ENCODE peak calls at places on chromosomes 5 and 9, in ten cellular contexts. J is stimulated activated CD8-positive, alpha-beta memory T cell treated with anti-CD3 and anti-CD28 coated beads, Interleukin-7, amount 100 ng/mL, for 4 hours; R is mesothelial cell of epicardium; H is GM23338; F is spleen; W is fibroblast of mammary gland; D is endothelial cell; O is NCI-H1105 treated with DMSO at 0.1 percent for 48 hours; C is AG20443; X is upper lobe of right lung. I is an unnamed sample.
A peak's percentile ranks its signal among the peaks of the same experiment; 100 is the strongest.

GRCh38 chr5:12330993-12331588 is 426.8 kb upstream of the CTNND2 start:
- DNase-seq in J (no peak), R (no peak), H (peak; percentile 94), F (no peak), W (no peak), D (no peak), O (no peak), C (no peak), X (no peak), I (no peak)

GRCh38 chr9:16705121-16705604 is 165.3 kb downstream of the BNC2 start:
- DNase-seq in J (no peak), R (peak; percentile 70), H (peak; percentile 88), F (no peak), W (peak; percentile 100), D (peak; percentile 45), O (peak; percentile 18), C (peak; percentile 91), X (peak; percentile 76), I (peak; percentile 89)

GRCh38 chr5:172820046-172820767 is 13.8 kb upstream of the ERGIC1 start:
- DNase-seq in J (no peak), R (no peak), H (no peak), F (no peak), W (peak; percentile 91), D (no peak), O (no peak), C (peak; percentile 46), X (no peak), I (no peak)

GRCh38 chr5:115309751-115310370 is 13.4 kb upstream of the CCDC112 start:
- DNase-seq in J (no peak), R (no peak), H (peak; percentile 66), F (no peak), W (peak; percentile 62), D (no peak), O (peak; percentile 22), C (no peak), X (no peak), I (peak; percentile 53)

GRCh38 chr9:98251554-98251953 is 3.9 kb downstream of the TBC1D2 start:
- DNase-seq in J (no peak), R (no peak), H (no peak), F (no peak), W (peak; percentile 87), D (no peak), O (no peak), C (peak; percentile 74), X (no peak), I (peak; percentile 71)

GRCh38 chr5:150402226-150402773 is 10.4 kb downstream of the CD74 start:
- DNase-seq in J (no peak), R (no peak), H (no peak), F (no peak), W (no peak), D (no peak), O (no peak), C (no peak), X (no peak), I (no peak)

GRCh38 chr5:55994502-55994997 is at the start of gene IL6ST:
- DNase-seq in J (peak; percentile 31), R (no peak), H (peak; percentile 89), F (no peak), W (peak; percentile 63), D (no peak), O (peak; percentile 43), C (peak; percentile 75), X (no peak), I (peak; percentile 83)

GRCh38 chr9:33125871-33126822 is 41.0 kb downstream of the B4GALT1 start:
- DNase-seq in J (no peak), R (no peak), H (no peak), F (peak; percentile 86), W (peak; percentile 73), D (no peak), O (no peak), C (no peak), X (no peak), I (peak; percentile 65)

GRCh38 chr5:112276996-112277395 is 142.1 kb downstream of the EPB41L4A start:
- DNase-seq in J (no peak), R (no peak), H (peak; percentile 28), F (no peak), W (no peak), D (no peak), O (no peak), C (no peak), X (no peak), I (no peak)

GRCh38 chr9:84667571-84668203 is 1.8 kb upstream of the NTRK2 start:
- DNase-seq in J (no peak), R (peak; percentile 45), H (peak; percentile 56), F (no peak), W (peak; percentile 19), D (peak; percentile 29), O (no peak), C (peak; percentile 28), X (no peak), I (peak; percentile 45)

GRCh38 chr5:16773990-16774389 is 157.2 kb upstream of the RETREG1 start:
- DNase-seq in J (no peak), R (no peak), H (no peak), F (no peak), W (peak; percentile 51), D (no peak), O (no peak), C (peak; percentile 74), X (no peak), I (peak; percentile 54)

GRCh38 chr5:156359452-156359851 is 32.5 kb downstream of the SGCD start:
- DNase-seq in J (no peak), R (no peak), H (no peak), F (no peak), W (peak; percentile 93), D (no peak), O (no peak), C (peak; percentile 81), X (no peak), I (peak; percentile 19)

GRCh38 chr5:82620957-82621600 is 342.9 kb upstream of the RPS23 start:
- DNase-seq in J (no peak), R (no peak), H (no peak), F (no peak), W (no peak), D (no peak), O (no peak), C (no peak), X (no peak), I (peak; percentile 23)

GRCh38 chr5:72392326-72392733 is 72.2 kb downstream of the PTCD2 start:
- DNase-seq in J (no peak), R (no peak), H (no peak), F (no peak), W (no peak), D (no peak), O (no peak), C (peak; percentile 29), X (no peak), I (peak; percentile 60)

GRCh38 chr5:392431-392988 is 50.5 kb upstream of the EXOC3 start:
- DNase-seq in J (peak; percentile 70), R (peak; percentile 22), H (peak; percentile 47), F (peak; percentile 74), W (no peak), D (no peak), O (no peak), C (no peak), X (peak; percentile 55), I (peak; percentile 25)

GRCh38 chr9:81557957-81558791 is 131.2 kb downstream of the TLE1 start:
- DNase-seq in J (no peak), R (no peak), H (no peak), F (no peak), W (peak; percentile 97), D (no peak), O (no peak), C (peak; percentile 59), X (no peak), I (peak; percentile 84)

GRCh38 chr5:54637654-54638053 is 120.1 kb downstream of the SNX18 start:
- DNase-seq in J (no peak), R (no peak), H (no peak), F (no peak), W (no peak), D (no peak), O (no peak), C (no peak), X (no peak), I (no peak)

GRCh38 chr5:172683696-172684464 is 42.8 kb downstream of the NEURL1B start:
- DNase-seq in J (peak; percentile 47), R (no peak), H (peak; percentile 65), F (peak; percentile 80), W (no peak), D (peak; percentile 20), O (no peak), C (no peak), X (no peak), I (peak; percentile 14)

GRCh38 chr9:84296146-84296843 is 44.3 kb downstream of the SLC28A3 start:
- DNase-seq in J (peak; percentile 27), R (no peak), H (no peak), F (no peak), W (peak; percentile 73), D (no peak), O (no peak), C (peak; percentile 63), X (no peak), I (peak; percentile 91)

GRCh38 chr5:159442210-159442850 is 112.0 kb upstream of the IL12B start:
- DNase-seq in J (no peak), R (no peak), H (peak; percentile 53), F (no peak), W (no peak), D (no peak), O (no peak), C (no peak), X (no peak), I (no peak)

GRCh38 chr9:112334319-112334828 is 955 bp upstream of the PTBP3 start:
- DNase-seq in J (peak; percentile 21), R (no peak), H (peak; percentile 45), F (no peak), W (peak; percentile 49), D (no peak), O (no peak), C (peak; percentile 16), X (no peak), I (peak; percentile 36)

GRCh38 chr5:176534640-176535039 is 2.6 kb downstream of the RNF44 start:
- DNase-seq in J (no peak), R (no peak), H (no peak), F (peak; percentile 81), W (no peak), D (no peak), O (no peak), C (no peak), X (no peak), I (no peak)

GRCh38 chr5:135034186-135034962 is at the start of gene PITX1:
- DNase-seq in J (peak; percentile 11), R (peak; percentile 71), H (peak; percentile 71), F (no peak), W (peak; percentile 8), D (no peak), O (peak; percentile 51), C (peak; percentile 53), X (no peak), I (peak; percentile 73)

GRCh38 chr9:107694390-107694789 is 204.8 kb upstream of the KLF4 start:
- DNase-seq in J (no peak), R (no peak), H (no peak), F (no peak), W (peak; percentile 13), D (no peak), O (no peak), C (no peak), X (no peak), I (no peak)

GRCh38 chr9:76441551-76442322 is 17.2 kb upstream of the GCNT1 start:
- DNase-seq in J (no peak), R (no peak), H (no peak), F (no peak), W (peak; percentile 88), D (no peak), O (no peak), C (peak; percentile 67), X (no peak), I (peak; percentile 94)

GRCh38 chr5:154162475-154163217 is 27.9 kb upstream of the GALNT10 start:
- DNase-seq in J (no peak), R (no peak), H (no peak), F (no peak), W (peak; percentile 11), D (no peak), O (no peak), C (no peak), X (no peak), I (no peak)

GRCh38 chr9:92501671-92502393 is 19.5 kb upstream of the ASPN start:
- DNase-seq in J (no peak), R (no peak), H (peak; percentile 63), F (no peak), W (peak; percentile 55), D (peak; percentile 50), O (no peak), C (peak; percentile 80), X (no peak), I (peak; percentile 53)

GRCh38 chr5:23483090-23483489 is 24.3 kb upstream of the PRDM9 start:
- DNase-seq in J (no peak), R (no peak), H (no peak), F (no peak), W (no peak), D (no peak), O (no peak), C (no peak), X (no peak), I (no peak)